ENCODE peak calls at places on chromosome 7, in nine cellular contexts. Y is WTC11, Z is foreskin keratinocyte, C is ovary, O is tibial artery, P is prostate gland, I is H9, H is left ventricle myocardium inferior, Q is Calu3. D is an unnamed sample.

GRCh38 chr7:158672975-158673374 is 31.6 kb downstream of the NCAPG2 start:
- DNase-seq in P (no peak), Q (no peak), Y (no peak), H (no peak), C (no peak), I (no peak), Z (peak), O (no peak), D (no peak)

GRCh38 chr7:135193615-135194081 is 17.7 kb downstream of the WDR91 start:
- DNase-seq in Y (no peak), Z (peak), O (no peak), Q (no peak), I (no peak), P (no peak), H (no peak), C (peak), D (no peak)

GRCh38 chr7:18151419-18151818 is 123.8 kb upstream of the PRPS1L1 start:
- DNase-seq in H (no peak), Z (no peak), I (no peak), C (no peak), O (no peak), P (no peak), Y (no peak), Q (no peak), D (no peak)

GRCh38 chr7:102436123-102436522 is 2.7 kb downstream of the ORAI2 start:
- DNase-seq in Z (no peak), Q (no peak), Y (no peak), P (no peak), O (no peak), I (no peak), H (no peak), C (no peak), D (no peak)

GRCh38 chr7:17408245-17408903 is 109.9 kb downstream of the AHR start:
- DNase-seq in I (no peak), O (peak), C (peak), Z (peak), P (no peak), H (no peak), Y (no peak), Q (peak), D (no peak)

GRCh38 chr7:40551685-40552576 is 417.1 kb downstream of the SUGCT start:
- DNase-seq in O (no peak), Y (no peak), Z (peak), H (no peak), Q (no peak), P (no peak), I (no peak), C (no peak), D (peak)

GRCh38 chr7:73701357-73701995 is 18.0 kb downstream of the STX1A start:
- DNase-seq in Y (peak), O (no peak), Q (peak), Z (no peak), C (peak), H (no peak), I (peak), P (no peak), D (peak)

GRCh38 chr7:75914655-75915415 is at the start of gene POR:
- DNase-seq in O (peak), H (peak), Z (peak), Q (peak), I (peak), C (peak), Y (peak), P (peak), D (peak)

GRCh38 chr7:74599251-74599650 is 58.3 kb upstream of the GTF2I start:
- DNase-seq in Z (no peak), Q (no peak), H (no peak), O (no peak), Y (no peak), P (no peak), C (no peak), I (no peak), D (no peak)

GRCh38 chr7:100736671-100737070 is 3.3 kb downstream of the ZAN start:
- DNase-seq in O (no peak), Y (no peak), I (no peak), Z (no peak), Q (no peak), P (no peak), C (no peak), H (no peak), D (no peak)

GRCh38 chr7:1707756-1708611 is 37.9 kb downstream of the ELFN1 start:
- DNase-seq in Y (no peak), I (no peak), C (peak), O (no peak), Z (no peak), P (no peak), H (no peak), Q (no peak), D (no peak)

GRCh38 chr7:149731207-149731955 is 42.0 kb downstream of the ZNF467 start:
- DNase-seq in I (peak), O (peak), Y (no peak), P (no peak), Z (no peak), H (no peak), Q (no peak), C (no peak), D (no peak)

GRCh38 chr7:123633553-123633952 is 22.1 kb upstream of the LMOD2 start:
- DNase-seq in C (no peak), P (no peak), Q (no peak), O (no peak), Y (no peak), H (no peak), I (no peak), Z (peak), D (no peak)

GRCh38 chr7:113953553-113953952 is 34.7 kb upstream of the PPP1R3A start:
- DNase-seq in I (no peak), C (no peak), Q (no peak), Y (no peak), H (no peak), P (no peak), Z (no peak), O (no peak), D (no peak)

GRCh38 chr7:74138334-74138867 is 35.8 kb upstream of the EIF4H start:
- DNase-seq in Z (no peak), P (no peak), O (no peak), Q (no peak), Y (peak), C (no peak), H (no peak), I (peak), D (no peak)

GRCh38 chr7:2734761-2735571 is 47.0 kb downstream of the AMZ1 start:
- DNase-seq in Z (no peak), H (peak), Q (no peak), C (peak), P (no peak), Y (peak), O (peak), I (no peak), D (no peak)

GRCh38 chr7:150322833-150323681 is at the start of the genes ACTR3C and LRRC61:
- DNase-seq in Z (peak), O (no peak), C (peak), Y (peak), H (peak), P (peak), I (peak), Q (peak), D (no peak)

GRCh38 chr7:99312316-99313203 is 13.1 kb upstream of the ARPC1A start:
- DNase-seq in H (peak), Y (peak), O (peak), C (peak), Q (peak), P (peak), Z (peak), I (peak), D (peak)

GRCh38 chr7:4143006-4143405 is 539.1 kb upstream of the FOXK1 start:
- DNase-seq in Z (no peak), Q (no peak), O (no peak), P (no peak), C (no peak), I (no peak), H (no peak), Y (no peak), D (no peak)

GRCh38 chr7:37247881-37248280 is 200.8 kb downstream of the ELMO1 start:
- DNase-seq in Q (no peak), Z (peak), P (no peak), C (peak), Y (peak), H (no peak), I (peak), O (no peak), D (no peak)

GRCh38 chr7:92685146-92686042 is 95.2 kb upstream of the FAM133B start:
- DNase-seq in P (no peak), Z (no peak), O (no peak), C (no peak), Y (no peak), H (no peak), Q (no peak), I (no peak), D (no peak)

GRCh38 chr7:128425851-128426250 is 16.1 kb upstream of the IMPDH1 start:
- DNase-seq in Q (peak), H (peak), I (peak), Y (peak), P (peak), Z (peak), O (peak), C (peak), D (peak)

GRCh38 chr7:96285579-96285978 is 36.3 kb downstream of the SLC25A13 start:
- DNase-seq in P (no peak), I (no peak), Z (no peak), H (no peak), Y (no peak), Q (no peak), C (no peak), O (no peak), D (no peak)

GRCh38 chr7:87739306-87739705 is 111.1 kb downstream of the RUNDC3B start:
- DNase-seq in Z (no peak), C (no peak), O (no peak), Y (no peak), H (no peak), P (no peak), I (no peak), Q (no peak), D (no peak)

GRCh38 chr7:7681936-7682329 is 36.5 kb downstream of the RPA3 start:
- DNase-seq in O (no peak), P (no peak), Y (no peak), H (no peak), C (no peak), Q (no peak), I (no peak), Z (no peak), D (no peak)

GRCh38 chr7:30674876-30675275 is 7.4 kb downstream of the CRHR2 start:
- DNase-seq in I (no peak), C (no peak), Z (no peak), O (no peak), Y (no peak), Q (no peak), P (no peak), H (no peak), D (no peak)

GRCh38 chr7:30788640-30789333 is 17.6 kb downstream of the MINDY4 start:
- DNase-seq in I (no peak), H (no peak), P (no peak), C (no peak), Q (no peak), O (no peak), Y (no peak), Z (no peak), D (no peak)

GRCh38 chr7:23893172-23893941 is 183.3 kb downstream of the STK31 start:
- DNase-seq in I (no peak), H (no peak), C (no peak), P (no peak), Q (no peak), O (no peak), Z (peak), Y (no peak), D (no peak)

GRCh38 chr7:55953707-55954475 is 2.2 kb downstream of the MRPS17 start:
- DNase-seq in I (no peak), P (no peak), O (no peak), Y (no peak), Q (no peak), C (no peak), H (no peak), Z (no peak), D (no peak)

GRCh38 chr7:99011341-99011705 is 132.6 kb downstream of the SMURF1 start:
- DNase-seq in Y (no peak), Q (no peak), Z (no peak), H (no peak), P (no peak), I (no peak), C (no peak), O (no peak), D (no peak)

GRCh38 chr7:134031835-134032617 is 95.1 kb upstream of the LRGUK start:
- DNase-seq in Z (no peak), I (no peak), Y (no peak), C (no peak), H (peak), O (no peak), P (no peak), Q (no peak), D (no peak)

GRCh38 chr7:148941598-148942280 is 57.6 kb upstream of the EZH2 start:
- DNase-seq in Q (peak), Y (peak), P (peak), I (peak), O (peak), H (peak), C (peak), Z (peak), D (peak)

GRCh38 chr7:73976761-73977625 is 51.0 kb upstream of the ELN start:
- DNase-seq in Q (no peak), P (no peak), C (peak), H (no peak), Z (no peak), O (peak), I (peak), Y (no peak), D (peak)

GRCh38 chr7:66146701-66147100 is 32.1 kb downstream of the CRCP start:
- DNase-seq in Q (no peak), I (no peak), Z (no peak), O (no peak), P (no peak), C (no peak), Y (no peak), H (no peak), D (no peak)

GRCh38 chr7:155836216-155837125 is 24.2 kb upstream of the SHH start:
- DNase-seq in Z (no peak), H (no peak), I (no peak), Y (no peak), O (no peak), Q (no peak), P (no peak), C (peak), D (no peak)

GRCh38 chr7:123643495-123644428 is 11.9 kb upstream of the LMOD2 start:
- DNase-seq in I (peak), C (no peak), P (no peak), Y (peak), Q (peak), Z (peak), O (no peak), H (no peak), D (peak)

GRCh38 chr7:131861620-131862346 is 305.4 kb upstream of the PODXL start:
- DNase-seq in Y (no peak), Q (no peak), O (no peak), C (no peak), H (no peak), I (no peak), Z (no peak), P (no peak), D (no peak)
- TF ChIP-seq CTCF in Y (no peak), Q (no peak), O (no peak), C (no peak), H (no peak), I (no peak), Z (peak), P (no peak), D (no peak)

GRCh38 chr7:105309235-105310156 is 79.2 kb downstream of the SRPK2 start:
- DNase-seq in Y (no peak), P (no peak), Q (no peak), I (no peak), C (no peak), Z (no peak), O (no peak), H (no peak), D (no peak)
- TF ChIP-seq CTCF in Y (no peak), P (no peak), Q (no peak), I (peak), C (no peak), Z (no peak), O (no peak), H (no peak), D (no peak)

GRCh38 chr7:140005754-140006503 is 56.8 kb downstream of the PARP12 start:
- DNase-seq in Q (peak), H (no peak), Z (no peak), O (no peak), Y (peak), P (no peak), I (peak), C (no peak), D (peak)
- TF ChIP-seq CTCF in Q (peak), H (peak), Z (peak), O (no peak), Y (no peak), P (no peak), I (peak), C (no peak), D (no peak)

GRCh38 chr7:71486856-71487628 is 355.1 kb downstream of the GALNT17 start:
- DNase-seq in I (no peak), Q (no peak), O (peak), P (no peak), C (no peak), Y (no peak), Z (no peak), H (peak), D (no peak)
- TF ChIP-seq CTCF in I (no peak), Q (no peak), O (no peak), P (no peak), C (no peak), Y (no peak), Z (no peak), H (no peak), D (no peak)

DNA sequence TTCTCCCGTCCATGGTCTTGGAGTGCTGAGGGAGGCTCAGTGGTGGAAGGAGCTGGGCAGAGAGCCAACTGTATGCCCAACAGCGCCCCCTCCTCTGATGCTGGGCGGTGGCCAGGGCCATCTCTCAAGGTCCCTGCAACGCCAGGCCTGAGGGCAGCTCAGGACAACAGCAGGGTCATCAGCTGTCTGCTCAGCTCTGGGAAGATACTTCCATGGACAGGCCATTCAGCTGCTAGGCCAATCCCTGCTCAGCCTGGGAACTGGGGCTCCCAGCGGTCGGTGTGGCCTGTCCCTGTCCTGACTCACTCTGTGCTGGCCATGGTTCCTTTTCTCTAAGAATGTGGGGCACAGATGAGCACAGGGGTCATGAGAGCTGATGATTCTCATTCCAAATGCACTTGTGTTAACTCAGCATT is 72.8 kb downstream of the ADCY1 start:
- DNase-seq in H (no peak), Q (no peak), Y (no peak), C (no peak), O (no peak), I (no peak), P (peak), Z (no peak), D (no peak)
- TF ChIP-seq CTCF in H (no peak), Q (no peak), Y (no peak), C (no peak), O (no peak), I (peak), P (no peak), Z (no peak), D (no peak)

DNA sequence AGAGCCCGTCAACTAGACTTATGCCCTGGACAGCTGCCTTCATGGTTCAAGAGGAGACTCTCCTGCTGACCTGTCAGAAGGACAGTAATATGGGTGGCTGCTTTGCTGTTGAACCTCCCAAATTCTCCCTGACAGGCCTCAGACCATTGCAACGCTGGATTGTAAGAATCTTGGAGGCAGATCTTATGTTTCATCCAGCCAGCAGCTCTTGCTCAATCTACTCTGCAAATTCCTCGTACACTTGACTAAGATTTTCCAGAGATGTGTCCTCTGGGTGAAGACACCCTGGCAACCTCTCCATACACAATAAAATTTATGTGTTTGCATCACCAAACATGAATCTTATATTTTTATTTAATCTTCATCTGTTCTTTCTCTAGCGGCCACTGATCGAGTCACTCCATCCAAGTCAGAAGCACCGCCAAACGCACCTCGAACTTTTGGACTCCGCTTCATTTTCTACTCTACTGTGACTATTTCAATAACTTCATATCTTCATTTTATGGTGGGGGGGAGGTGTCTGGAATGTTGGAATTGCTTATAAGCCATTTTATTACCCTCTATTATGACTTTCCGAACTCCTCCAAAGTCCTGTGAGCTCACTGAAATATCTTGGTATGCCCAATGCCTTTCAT is 623.2 kb downstream of the ACTR3B start:
- DNase-seq in Q (no peak), Y (no peak), I (no peak), C (no peak), P (no peak), H (no peak), O (peak), Z (no peak), D (no peak)
- TF ChIP-seq CTCF in Q (no peak), Y (no peak), I (no peak), C (no peak), P (no peak), H (no peak), O (no peak), Z (no peak), D (no peak)

GRCh38 chr7:139487366-139488080 is 4.0 kb upstream of the KLRG2 start:
- DNase-seq in I (no peak), C (no peak), Y (no peak), P (no peak), Q (no peak), H (no peak), Z (no peak), O (no peak), D (no peak)
- TF ChIP-seq CTCF in I (no peak), C (no peak), Y (no peak), P (no peak), Q (no peak), H (no peak), Z (no peak), O (no peak), D (no peak)

DNA sequence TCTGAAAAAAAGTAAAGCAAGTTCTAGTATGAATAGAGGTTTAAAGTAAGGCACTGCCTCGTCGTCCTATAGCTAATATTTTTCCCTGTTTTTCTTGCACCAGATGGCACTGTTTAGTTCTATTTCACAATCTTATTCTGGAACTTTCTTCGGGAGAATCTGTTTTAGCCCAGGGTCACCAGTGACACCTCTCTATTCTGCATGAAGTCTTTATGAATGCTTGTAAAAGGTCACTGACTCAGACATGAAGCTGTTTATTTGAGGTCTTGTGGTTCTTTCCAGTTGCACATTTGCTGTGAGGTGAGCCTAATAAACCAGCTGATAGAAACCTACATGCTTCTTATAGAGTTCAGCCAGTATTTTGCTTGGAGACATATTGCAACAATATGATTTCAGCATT is 444.3 kb downstream of the AUTS2 start:
- DNase-seq in Y (no peak), Q (no peak), Z (peak), P (no peak), H (no peak), I (no peak), C (no peak), O (no peak), D (no peak)
- TF ChIP-seq CTCF in Y (no peak), Q (no peak), Z (peak), P (peak), H (peak), I (peak), C (peak), O (no peak), D (no peak)

GRCh38 chr7:106112118-106112971 is at the start of gene SYPL1:
- DNase-seq in O (peak), C (peak), H (peak), Z (peak), I (peak), Q (peak), Y (peak), P (peak), D (peak)
- TF ChIP-seq CTCF in O (no peak), C (no peak), H (peak), Z (peak), I (no peak), Q (no peak), Y (no peak), P (no peak), D (no peak)

DNA sequence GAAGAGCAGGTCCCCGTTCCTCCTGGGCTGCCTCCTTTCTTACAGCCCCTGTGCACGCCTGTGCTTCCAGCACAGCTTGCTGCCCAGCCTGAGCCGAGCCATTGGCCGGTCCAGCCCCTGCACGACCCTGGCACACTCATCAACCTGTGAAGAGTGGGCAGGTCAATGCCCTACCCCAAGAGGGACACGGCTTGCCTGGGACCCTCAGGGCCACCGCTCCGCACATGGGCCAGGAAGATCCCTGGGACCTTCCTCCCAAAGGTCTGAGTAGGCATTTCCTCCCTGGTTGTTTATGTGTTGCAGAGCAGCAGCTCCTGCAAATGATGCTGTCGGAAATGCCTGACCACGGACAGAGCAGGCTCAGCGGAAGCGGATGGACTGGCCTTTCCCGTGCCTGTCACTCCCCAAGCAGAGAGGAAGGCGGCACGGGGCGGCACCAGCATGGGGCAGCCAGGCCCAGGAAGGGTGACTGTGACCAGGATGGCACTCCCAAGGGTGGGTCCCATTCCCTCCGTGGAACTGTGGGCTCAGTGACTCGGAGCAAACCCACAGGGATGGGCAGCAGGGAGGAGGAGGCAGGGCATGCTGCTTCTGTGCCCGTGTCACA is 252.5 kb downstream of the TNS3 start:
- DNase-seq in H (peak), Y (no peak), C (no peak), P (no peak), Z (no peak), O (no peak), Q (no peak), I (no peak), D (no peak)
- TF ChIP-seq CTCF in H (no peak), Y (no peak), C (no peak), P (no peak), Z (no peak), O (no peak), Q (no peak), I (no peak), D (no peak)

D was measured in nephron progenitor cell.